ENCODE peak calls at places on chromosome 16, in four cellular contexts. One of them, this sample, is unnamed.

GRCh38 chr16:62638964-62639861 is 603.0 kb upstream of the CDH8 start:
- DNase-seq in uterus: no peak
- DNase-seq in Peyer's patch: no peak
- DNase-seq in testis: no peak
- DNase-seq in this sample: no peak

GRCh38 chr16:15803608-15804007 is 53.2 kb downstream of the MYH11 start:
- DNase-seq in testis: peak
- DNase-seq in Peyer's patch: no peak
- DNase-seq in uterus: peak
- DNase-seq in this sample: no peak

GRCh38 chr16:77307764-77308561 is 108.8 kb downstream of the SYCE1L start:
- DNase-seq in testis: no peak
- DNase-seq in Peyer's patch: no peak
- DNase-seq in uterus: no peak
- DNase-seq in this sample: no peak

GRCh38 chr16:23061669-23062068 is 87.6 kb downstream of the USP31 start:
- DNase-seq in uterus: no peak
- DNase-seq in testis: no peak
- DNase-seq in Peyer's patch: no peak
- DNase-seq in this sample: no peak

GRCh38 chr16:19119564-19119963 is 5.8 kb downstream of the ITPRIPL2 start:
- DNase-seq in Peyer's patch: no peak
- DNase-seq in testis: no peak
- DNase-seq in uterus: peak
- DNase-seq in this sample: no peak

GRCh38 chr16:3186946-3187690 is 886 bp upstream of the OR1F1 start:
- DNase-seq in testis: no peak
- DNase-seq in Peyer's patch: no peak
- DNase-seq in uterus: no peak
- DNase-seq in this sample: no peak

GRCh38 chr16:3642397-3643094 is 11.9 kb upstream of the DNASE1 start:
- DNase-seq in testis: peak
- DNase-seq in Peyer's patch: no peak
- DNase-seq in uterus: no peak
- DNase-seq in this sample: no peak

GRCh38 chr16:12419151-12419550 is 384.5 kb downstream of the CPPED1 start:
- DNase-seq in uterus: no peak
- DNase-seq in testis: no peak
- DNase-seq in Peyer's patch: no peak
- DNase-seq in this sample: no peak

GRCh38 chr16:69405757-69406156 is 18.7 kb upstream of the CYB5B start:
- DNase-seq in testis: no peak
- DNase-seq in uterus: no peak
- DNase-seq in Peyer's patch: no peak
- DNase-seq in this sample: no peak

GRCh38 chr16:88955906-88956305 is 21.1 kb downstream of the CBFA2T3 start:
- DNase-seq in testis: no peak
- DNase-seq in uterus: no peak
- DNase-seq in Peyer's patch: no peak
- DNase-seq in this sample: no peak

GRCh38 chr16:4203748-4204147 is 38.1 kb downstream of the SRL start:
- DNase-seq in Peyer's patch: no peak
- DNase-seq in uterus: no peak
- DNase-seq in testis: no peak
- DNase-seq in this sample: no peak

GRCh38 chr16:82118749-82119148 is 51.3 kb downstream of the MPHOSPH6 start:
- DNase-seq in Peyer's patch: no peak
- DNase-seq in testis: no peak
- DNase-seq in uterus: no peak
- DNase-seq in this sample: no peak

GRCh38 chr16:66026211-66026610 is 340.3 kb upstream of the CDH5 start:
- DNase-seq in uterus: no peak
- DNase-seq in testis: no peak
- DNase-seq in Peyer's patch: no peak
- DNase-seq in this sample: no peak

GRCh38 chr16:9039208-9039607 is 52.2 kb upstream of the HAPSTR1 start:
- DNase-seq in Peyer's patch: no peak
- DNase-seq in testis: no peak
- DNase-seq in uterus: no peak
- DNase-seq in this sample: no peak

GRCh38 chr16:54462766-54463165 is 176.2 kb upstream of the IRX3 start:
- DNase-seq in uterus: no peak
- DNase-seq in Peyer's patch: no peak
- DNase-seq in testis: no peak
- DNase-seq in this sample: no peak

GRCh38 chr16:76946879-76947278 is 244.1 kb upstream of the MON1B start:
- DNase-seq in testis: peak
- DNase-seq in Peyer's patch: no peak
- DNase-seq in uterus: no peak
- DNase-seq in this sample: no peak

GRCh38 chr16:19429271-19429670 is 11.6 kb downstream of the TMC5 start:
- DNase-seq in uterus: no peak
- DNase-seq in testis: no peak
- DNase-seq in Peyer's patch: no peak
- DNase-seq in this sample: no peak

GRCh38 chr16:1763521-1764511 is 7.5 kb downstream of the NME3 start:
- DNase-seq in uterus: no peak
- DNase-seq in testis: no peak
- DNase-seq in Peyer's patch: no peak
- DNase-seq in this sample: no peak

GRCh38 chr16:29765167-29766032 is 12.7 kb upstream of the ZG16 start:
- DNase-seq in testis: no peak
- DNase-seq in uterus: no peak
- DNase-seq in Peyer's patch: no peak
- DNase-seq in this sample: no peak

GRCh38 chr16:54080524-54081008 is 206.0 kb downstream of the IRX3 start:
- DNase-seq in uterus: no peak
- DNase-seq in testis: peak
- DNase-seq in Peyer's patch: no peak
- DNase-seq in this sample: no peak

GRCh38 chr16:88779406-88780099 is 5.5 kb downstream of the PIEZO1 start:
- DNase-seq in Peyer's patch: no peak
- DNase-seq in uterus: no peak
- DNase-seq in testis: no peak
- DNase-seq in this sample: no peak

GRCh38 chr16:1707193-1707790 is 1.3 kb downstream of the MAPK8IP3 start:
- DNase-seq in testis: no peak
- DNase-seq in uterus: no peak
- DNase-seq in Peyer's patch: no peak
- DNase-seq in this sample: no peak

GRCh38 chr16:23974223-23974622 is 138.4 kb downstream of the PRKCB start:
- DNase-seq in testis: no peak
- DNase-seq in Peyer's patch: no peak
- DNase-seq in uterus: no peak
- DNase-seq in this sample: no peak

GRCh38 chr16:53132406-53132805 is 77.6 kb downstream of the CHD9 start:
- DNase-seq in testis: no peak
- DNase-seq in uterus: no peak
- DNase-seq in Peyer's patch: no peak
- DNase-seq in this sample: no peak

GRCh38 chr16:70460737-70461261 is 6.4 kb downstream of the FCSK start:
- DNase-seq in uterus: no peak
- DNase-seq in Peyer's patch: no peak
- DNase-seq in testis: no peak
- DNase-seq in this sample: no peak

GRCh38 chr16:89921131-89921698 is 1.9 kb upstream of the TUBB3 start:
- DNase-seq in testis: no peak
- DNase-seq in uterus: no peak
- DNase-seq in Peyer's patch: no peak
- DNase-seq in this sample: no peak

GRCh38 chr16:12330977-12331376 is 354.4 kb downstream of the SNX29 start:
- DNase-seq in testis: peak
- DNase-seq in uterus: peak
- DNase-seq in Peyer's patch: no peak
- DNase-seq in this sample: no peak

GRCh38 chr16:55756963-55757362 is 75.9 kb downstream of the CES1 start:
- DNase-seq in Peyer's patch: no peak
- DNase-seq in testis: no peak
- DNase-seq in uterus: no peak
- DNase-seq in this sample: no peak

GRCh38 chr16:60945225-60945624 is 1091.0 kb downstream of the CDH8 start:
- DNase-seq in uterus: no peak
- DNase-seq in testis: peak
- DNase-seq in Peyer's patch: no peak
- DNase-seq in this sample: no peak

GRCh38 chr16:24980077-24980793 is 34.9 kb downstream of the ARHGAP17 start:
- DNase-seq in uterus: no peak
- DNase-seq in testis: no peak
- DNase-seq in Peyer's patch: no peak
- DNase-seq in this sample: no peak

GRCh38 chr16:50279142-50279865 is 13.0 kb downstream of the ADCY7 start:
- DNase-seq in uterus: no peak
- DNase-seq in Peyer's patch: peak
- DNase-seq in testis: peak
- DNase-seq in this sample: no peak

GRCh38 chr16:68387301-68387700 is 61.0 kb downstream of the SMPD3 start:
- DNase-seq in uterus: no peak
- DNase-seq in testis: no peak
- DNase-seq in Peyer's patch: no peak
- DNase-seq in this sample: peak

GRCh38 chr16:89471225-89471624 is 19.1 kb downstream of the ANKRD11 start:
- DNase-seq in uterus: no peak
- DNase-seq in Peyer's patch: no peak
- DNase-seq in testis: no peak
- DNase-seq in this sample: no peak

GRCh38 chr16:7835032-7835431 is 502.4 kb downstream of the RBFOX1 start:
- DNase-seq in Peyer's patch: no peak
- DNase-seq in uterus: no peak
- DNase-seq in testis: no peak
- DNase-seq in this sample: no peak
- H3K27ac ChIP-seq in Peyer's patch: no peak
- H3K27ac ChIP-seq in uterus: no peak
- H3K27ac ChIP-seq in testis: no peak
- H3K27ac ChIP-seq in this sample: no peak

GRCh38 chr16:84571010-84571409 is 46.9 kb downstream of the COTL1 start:
- DNase-seq in uterus: no peak
- DNase-seq in Peyer's patch: no peak
- DNase-seq in testis: no peak
- DNase-seq in this sample: no peak
- H3K27ac ChIP-seq in uterus: no peak
- H3K27ac ChIP-seq in Peyer's patch: no peak
- H3K27ac ChIP-seq in testis: no peak
- H3K27ac ChIP-seq in this sample: no peak

DNA sequence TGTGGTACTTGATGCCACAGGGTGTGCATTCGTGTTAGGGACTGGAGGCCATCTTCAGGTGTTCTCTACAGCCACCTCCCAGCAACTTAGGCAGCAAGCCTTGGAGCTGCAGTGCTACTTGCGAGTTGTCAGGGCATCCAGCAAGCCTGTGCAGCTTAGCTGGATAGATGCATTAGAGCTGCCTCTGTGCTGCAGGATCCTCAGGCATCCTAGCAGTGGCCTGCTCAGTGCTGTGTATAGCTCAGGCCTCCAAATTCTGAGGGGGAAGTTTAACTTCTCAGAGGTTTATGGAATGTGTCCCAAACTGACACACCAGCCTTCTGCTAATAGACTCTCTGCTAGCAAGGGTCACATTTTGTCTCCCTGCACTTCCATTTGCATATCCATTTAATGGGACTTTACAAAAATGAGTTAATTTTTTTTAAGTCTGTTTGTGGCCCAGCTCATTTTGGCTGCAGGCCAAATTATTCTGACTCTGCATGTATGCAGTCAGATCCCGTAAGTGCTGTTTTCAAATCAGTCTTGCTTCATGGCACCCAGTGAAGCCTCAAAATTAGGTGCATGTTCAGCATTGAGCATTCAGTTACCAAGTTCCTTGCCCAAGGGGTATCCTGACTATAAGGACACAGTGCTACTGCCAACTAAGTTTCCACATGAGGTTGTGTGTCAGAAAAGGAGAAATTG is 6.8 kb downstream of the GABARAPL2 start:
- DNase-seq in uterus: no peak
- DNase-seq in testis: no peak
- DNase-seq in Peyer's patch: no peak
- DNase-seq in this sample: no peak
- H3K27ac ChIP-seq in uterus: no peak
- H3K27ac ChIP-seq in testis: no peak
- H3K27ac ChIP-seq in Peyer's patch: no peak
- H3K27ac ChIP-seq in this sample: no peak

GRCh38 chr16:31348578-31348977 is 6.4 kb upstream of the ITGAX start:
- DNase-seq in uterus: no peak
- DNase-seq in Peyer's patch: no peak
- DNase-seq in testis: no peak
- DNase-seq in this sample: no peak

GRCh38 chr16:31350275-31351005 is 4.5 kb upstream of the ITGAX start:
- DNase-seq in testis: peak
- DNase-seq in uterus: no peak
- DNase-seq in Peyer's patch: no peak
- DNase-seq in this sample: no peak

GRCh38 chr16:31352344-31353115 is 2.4 kb upstream of the ITGAX start:
- DNase-seq in Peyer's patch: peak
- DNase-seq in testis: no peak
- DNase-seq in uterus: no peak
- DNase-seq in this sample: no peak

GRCh38 chr16:31351937-31352315 is 3.0 kb upstream of the ITGAX start:
- DNase-seq in uterus: no peak
- DNase-seq in testis: no peak
- DNase-seq in Peyer's patch: no peak
- DNase-seq in this sample: no peak

GRCh38 chr16:31351246-31351936 is 3.6 kb upstream of the ITGAX start:
- DNase-seq in testis: no peak
- DNase-seq in uterus: no peak
- DNase-seq in Peyer's patch: peak
- DNase-seq in this sample: no peak
- H3K27ac ChIP-seq in testis: no peak
- H3K27ac ChIP-seq in uterus: no peak
- H3K27ac ChIP-seq in Peyer's patch: peak
- H3K27ac ChIP-seq in this sample: no peak

GRCh38 chr16:57643166-57643813 is 14.9 kb downstream of the ADGRG1 start:
- DNase-seq in Peyer's patch: no peak
- DNase-seq in testis: peak
- DNase-seq in uterus: no peak
- DNase-seq in this sample: no peak
- H3K27ac ChIP-seq in Peyer's patch: no peak
- H3K27ac ChIP-seq in testis: peak
- H3K27ac ChIP-seq in uterus: peak
- H3K27ac ChIP-seq in this sample: no peak

GRCh38 chr16:629289-630023 is 1.3 kb upstream of the WFIKKN1 start:
- DNase-seq in testis: no peak
- DNase-seq in uterus: peak
- DNase-seq in Peyer's patch: no peak
- DNase-seq in this sample: no peak
- H3K27ac ChIP-seq in testis: no peak
- H3K27ac ChIP-seq in uterus: no peak
- H3K27ac ChIP-seq in Peyer's patch: no peak
- H3K27ac ChIP-seq in this sample: no peak